ENCODE peak calls at places on chromosomes 3 and 15, in ten cellular contexts. Q is H7, Z is DND-41, N is retinal pigment epithelial cell, J is uterus, H is right lobe of liver, X is iPS DF 6.9, M is astrocyte of the spinal cord, E is stomach, A is gastrocnemius medialis. Y is an unnamed sample.

GRCh38 chr15:40775740-40776536 is 6.2 kb downstream of the C15orf62 start:
- DNase-seq in Z (no peak), A (no peak), H (no peak), M (no peak), J (no peak), X (no peak), N (no peak), E (no peak), Q (no peak), Y (no peak)

GRCh38 chr3:126050050-126050392 is 33.9 kb downstream of the SLC41A3 start:
- DNase-seq in J (no peak), A (no peak), N (no peak), H (no peak), M (no peak), X (no peak), Q (peak; percentile 16), E (no peak), Z (no peak), Y (no peak)

GRCh38 chr15:65578904-65579728 is 31.8 kb downstream of the INTS14 start:
- DNase-seq in H (no peak), X (no peak), E (no peak), A (no peak), M (peak; percentile 17), Z (no peak), J (no peak), Q (no peak), N (no peak), Y (no peak)

GRCh38 chr15:41256577-41257038 is 25.5 kb downstream of the CHP1 start:
- DNase-seq in N (no peak), M (no peak), J (no peak), H (no peak), E (no peak), Z (no peak), X (no peak), Q (no peak), A (no peak), Y (no peak)

GRCh38 chr3:144466540-144466939 is 494.9 kb downstream of the DIPK2A start:
- DNase-seq in Z (no peak), H (no peak), J (no peak), Q (no peak), M (no peak), N (no peak), E (no peak), X (no peak), A (no peak), Y (no peak)

GRCh38 chr15:38530113-38530512 is 34.5 kb downstream of the RASGRP1 start:
- DNase-seq in A (no peak), X (no peak), E (no peak), M (no peak), J (no peak), Q (no peak), H (no peak), Z (no peak), N (no peak), Y (no peak)

GRCh38 chr3:11727207-11727606 is 83.5 kb upstream of the VGLL4 start:
- DNase-seq in J (no peak), M (no peak), A (no peak), H (no peak), N (no peak), Z (no peak), Q (no peak), X (no peak), E (no peak), Y (no peak)

GRCh38 chr3:10834951-10835350 is 18.9 kb downstream of the SLC6A11 start:
- DNase-seq in J (no peak), H (no peak), X (no peak), A (no peak), Q (no peak), E (no peak), Z (no peak), N (no peak), M (no peak), Y (no peak)

GRCh38 chr3:38315488-38316230 is 30.9 kb upstream of the XYLB start:
- DNase-seq in H (no peak), Q (no peak), E (no peak), J (no peak), Z (no peak), X (no peak), M (no peak), A (no peak), N (no peak), Y (no peak)

GRCh38 chr3:39541917-39542329 is 74.4 kb downstream of the MOBP start:
- DNase-seq in H (no peak), N (no peak), M (peak; percentile 22), J (no peak), Q (peak; percentile 8), X (peak; percentile 13), E (no peak), A (no peak), Z (no peak), Y (no peak)

GRCh38 chr3:84547971-84548970 is 410.5 kb upstream of the CADM2 start:
- DNase-seq in Z (no peak), X (peak; percentile 31), M (peak; percentile 14), Q (no peak), E (no peak), J (no peak), A (peak; percentile 9), H (peak; percentile 25), N (peak; percentile 6), Y (peak; percentile 28)

GRCh38 chr3:16439163-16439847 is 74.2 kb downstream of the RFTN1 start:
- DNase-seq in E (no peak), Q (no peak), Z (no peak), X (no peak), J (no peak), N (no peak), M (no peak), A (no peak), H (no peak), Y (no peak)

GRCh38 chr3:46127503-46127902 is 80.6 kb downstream of the CCR1 start:
- DNase-seq in A (no peak), M (peak; percentile 90), H (no peak), E (no peak), Z (no peak), Q (no peak), X (no peak), N (peak; percentile 77), J (no peak), Y (no peak)

GRCh38 chr3:187026321-187026678 is 96.0 kb downstream of the ST6GAL1 start:
- DNase-seq in X (no peak), N (no peak), H (no peak), J (no peak), Z (no peak), A (no peak), Q (no peak), E (no peak), M (no peak), Y (no peak)
- H3K4me3 ChIP-seq in X (no peak overlapping the region), N (no peak overlapping the region), H (no peak overlapping the region), J (no peak overlapping the region), Z (no peak overlapping the region), A (no peak overlapping the region), Q (no peak overlapping the region), E (no peak overlapping the region), M (no peak overlapping the region), Y (no peak overlapping the region)

GRCh38 chr15:39585394-39585841 is 4.5 kb downstream of the THBS1 start:
- DNase-seq in Q (no peak), N (no peak), A (no peak), E (no peak), J (no peak), M (peak; percentile 9), X (no peak), H (no peak), Z (no peak), Y (no peak)

GRCh38 chr15:39585871-39586301 is 5.0 kb downstream of the THBS1 start:
- DNase-seq in J (no peak), E (no peak), Q (no peak), N (no peak), M (no peak), A (no peak), X (no peak), H (no peak), Z (no peak), Y (no peak)

GRCh38 chr15:39584266-39584659 is 3.4 kb downstream of the THBS1 start:
- DNase-seq in J (no peak), A (no peak), X (no peak), E (no peak), N (no peak), Z (no peak), Q (no peak), H (no peak), M (no peak), Y (no peak)

GRCh38 chr15:39583586-39584265 is 2.8 kb downstream of the THBS1 start:
- DNase-seq in E (no peak), Q (peak; percentile 74), M (peak; percentile 34), H (no peak), N (no peak), J (no peak), A (no peak), Z (peak; percentile 6), X (no peak), Y (peak; percentile 21)

GRCh38 chr15:39584662-39585393 is 3.9 kb downstream of the THBS1 start:
- DNase-seq in N (no peak), J (no peak), Q (no peak), Z (no peak), H (no peak), A (no peak), M (no peak), E (no peak), X (no peak), Y (no peak)
- H3K4me3 ChIP-seq in N (peak overlapping the region; percentile 92), J (peak overlapping the region; percentile 91), Q (no peak overlapping the region), Z (no peak overlapping the region), H (no peak overlapping the region), A (no peak overlapping the region), M (no peak overlapping the region), E (peak overlapping the region; percentile 61), X (no peak overlapping the region), Y (no peak overlapping the region)

GRCh38 chr3:47783673-47784072 is 2.0 kb upstream of the SMARCC1 start:
- DNase-seq in J (no peak), Z (no peak), H (no peak), N (no peak), E (no peak), X (no peak), M (no peak), Q (no peak), A (no peak), Y (no peak)

GRCh38 chr3:47780727-47781325 is 867 bp downstream of the SMARCC1 start:
- DNase-seq in E (no peak), M (peak; percentile 56), H (no peak), X (no peak), N (peak; percentile 15), Z (no peak), J (no peak), A (no peak), Q (no peak), Y (peak; percentile 42)

GRCh38 chr3:47782538-47783308 is 1.0 kb upstream of the SMARCC1 start:
- DNase-seq in J (no peak), X (no peak), Z (no peak), A (no peak), M (no peak), Q (no peak), E (no peak), H (no peak), N (no peak), Y (no peak)

GRCh38 chr3:47781326-47781684 is 388 bp downstream of the SMARCC1 start:
- DNase-seq in J (peak; percentile 53), A (no peak), E (peak; percentile 63), X (no peak), H (peak; percentile 77), M (no peak), N (no peak), Q (peak; percentile 90), Z (peak; percentile 65), Y (no peak)

GRCh38 chr3:47781685-47782537 is at the start of gene SMARCC1:
- DNase-seq in M (peak; percentile 99), Q (peak; percentile 99), X (peak; percentile 97), E (peak; percentile 99), H (peak; percentile 99), A (peak; percentile 97), N (peak; percentile 84), Z (peak; percentile 99), J (peak; percentile 96), Y (peak; percentile 96)
- H3K4me3 ChIP-seq in M (peak within 1 kb of the TSS; percentile 63), Q (peak within 1 kb of the TSS; percentile 94), X (peak within 1 kb of the TSS; percentile 92), E (peak within 1 kb of the TSS; percentile 99), H (peak within 1 kb of the TSS; percentile 95), A (peak within 1 kb of the TSS; percentile 88), N (peak within 1 kb of the TSS; percentile 93), Z (peak within 1 kb of the TSS; percentile 91), J (peak within 1 kb of the TSS; percentile 91), Y (peak within 1 kb of the TSS; percentile 68)

GRCh38 chr15:83198476-83198875 is 9.1 kb downstream of the HDGFL3 start:
- DNase-seq in Q (no peak), X (no peak), Z (no peak), N (no peak), J (no peak), E (no peak), A (no peak), H (no peak), M (no peak), Y (no peak)
- H3K4me3 ChIP-seq in Q (no peak overlapping the region), X (no peak overlapping the region), Z (no peak overlapping the region), N (no peak overlapping the region), J (no peak overlapping the region), E (no peak overlapping the region), A (no peak overlapping the region), H (no peak overlapping the region), M (no peak overlapping the region), Y (no peak overlapping the region)